ENCODE peak calls at places on chromosomes 13 and 19, in ten cellular contexts. I is foreskin fibroblast; V is ascending aorta; Q is fibroblast of the aortic adventitia; T is endothelial cell; U is mesothelial cell of epicardium; X is astrocyte; B is kidney; H is CD8-positive, alpha-beta T cell; R is psoas muscle. J is an unnamed sample.

GRCh38 chr13:99261040-99261439 is 2.9 kb upstream of the GPR18 start:
- DNase-seq in Q (no peak), T (no peak), X (no peak), B (no peak), H (no peak), I (no peak), R (no peak), V (no peak), U (no peak), J (no peak)

GRCh38 chr19:45954132-45954531 is 19.5 kb downstream of the NOVA2 start:
- DNase-seq in I (no peak), V (no peak), R (no peak), Q (peak; percentile 26), U (no peak), X (peak; percentile 46), H (no peak), T (no peak), B (no peak), J (no peak)

GRCh38 chr13:34357435-34358232 is 539.7 kb downstream of the RFC3 start:
- DNase-seq in U (no peak), Q (peak; percentile 75), T (no peak), R (no peak), X (peak; percentile 84), H (no peak), I (peak; percentile 85), V (no peak), B (no peak), J (no peak)

GRCh38 chr19:8615022-8615421 is 4.5 kb upstream of the ADAMTS10 start:
- DNase-seq in U (no peak), T (no peak), R (no peak), H (no peak), X (peak; percentile 54), V (no peak), Q (peak; percentile 35), B (no peak), I (no peak), J (no peak)

GRCh38 chr13:97004096-97004876 is 10.0 kb upstream of the OXGR1 start:
- DNase-seq in T (no peak), I (peak; percentile 44), X (peak; percentile 92), R (no peak), U (no peak), V (no peak), H (no peak), B (no peak), Q (peak; percentile 73), J (no peak)

GRCh38 chr19:10339380-10339960 is at the start of gene ICAM3:
- DNase-seq in Q (no peak), V (no peak), X (no peak), I (no peak), U (no peak), R (no peak), B (no peak), H (peak; percentile 59), T (no peak), J (peak; percentile 49)

GRCh38 chr19:13681509-13681908 is 82.8 kb upstream of the MRI1 start:
- DNase-seq in U (no peak), X (peak; percentile 22), R (no peak), T (no peak), H (no peak), B (no peak), V (no peak), I (no peak), Q (peak; percentile 97), J (no peak)

GRCh38 chr13:35472308-35473008 is 4.0 kb downstream of the MAB21L1 start:
- DNase-seq in R (no peak), U (no peak), H (no peak), V (no peak), Q (peak; percentile 35), I (peak; percentile 27), B (peak; percentile 41), X (no peak), T (peak; percentile 6), J (no peak)

GRCh38 chr19:7450243-7451223 is 38.3 kb downstream of the PEX11G start:
- DNase-seq in Q (peak; percentile 51), V (no peak), X (peak; percentile 47), B (no peak), R (no peak), H (no peak), T (no peak), U (no peak), I (no peak), J (no peak)

GRCh38 chr19:55641376-55642152 is 762 bp downstream of the ZNF580 start:
- DNase-seq in T (no peak), H (no peak), U (no peak), Q (peak; percentile 39), X (peak; percentile 18), R (no peak), I (no peak), V (no peak), B (no peak), J (no peak)

GRCh38 chr13:85586856-85587255 is 212.4 kb downstream of the SLITRK6 start:
- DNase-seq in V (no peak), I (no peak), Q (no peak), H (no peak), U (no peak), R (no peak), B (no peak), T (no peak), X (no peak), J (no peak)

GRCh38 chr19:50777830-50778303 is 7.6 kb downstream of the GPR32 start:
- DNase-seq in U (no peak), T (no peak), R (no peak), H (no peak), I (no peak), Q (no peak), B (no peak), X (no peak), V (no peak), J (no peak)

GRCh38 chr19:30558793-30559192 is 186.6 kb downstream of the ZNF536 start:
- DNase-seq in U (no peak), H (no peak), V (no peak), Q (no peak), I (no peak), R (no peak), T (no peak), B (no peak), X (no peak), J (no peak)

DNA sequence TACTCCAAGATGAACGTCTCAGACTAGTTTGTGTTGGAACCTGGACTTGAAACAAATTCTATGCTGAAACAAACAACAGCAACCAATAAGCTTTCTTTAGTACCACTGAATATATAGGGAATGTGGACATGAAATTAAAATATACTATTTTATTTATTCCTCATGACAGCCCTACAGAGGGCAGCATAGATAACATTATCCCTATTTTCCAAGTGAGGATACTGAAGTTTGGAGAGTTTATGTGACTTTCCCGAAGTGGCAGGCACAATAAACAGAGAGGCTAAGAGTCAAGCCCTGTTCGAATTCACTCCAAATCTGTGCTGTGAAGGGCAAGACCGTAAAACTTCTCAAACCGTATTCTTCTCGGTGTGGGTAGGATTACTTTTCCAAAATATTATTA is 509.9 kb upstream of the GPC6 start:
- DNase-seq in T (no peak), I (peak; percentile 1), R (no peak), U (no peak), Q (peak; percentile 63), H (no peak), V (no peak), X (peak; percentile 9), B (no peak), J (no peak)
- TF ChIP-seq CTCF in T (peak; percentile 19), I (peak; percentile 26), R (no peak), U (no peak), Q (peak; percentile 38), H (no peak), V (no peak), X (peak; percentile 32), B (peak; percentile 22), J (no peak)

DNA sequence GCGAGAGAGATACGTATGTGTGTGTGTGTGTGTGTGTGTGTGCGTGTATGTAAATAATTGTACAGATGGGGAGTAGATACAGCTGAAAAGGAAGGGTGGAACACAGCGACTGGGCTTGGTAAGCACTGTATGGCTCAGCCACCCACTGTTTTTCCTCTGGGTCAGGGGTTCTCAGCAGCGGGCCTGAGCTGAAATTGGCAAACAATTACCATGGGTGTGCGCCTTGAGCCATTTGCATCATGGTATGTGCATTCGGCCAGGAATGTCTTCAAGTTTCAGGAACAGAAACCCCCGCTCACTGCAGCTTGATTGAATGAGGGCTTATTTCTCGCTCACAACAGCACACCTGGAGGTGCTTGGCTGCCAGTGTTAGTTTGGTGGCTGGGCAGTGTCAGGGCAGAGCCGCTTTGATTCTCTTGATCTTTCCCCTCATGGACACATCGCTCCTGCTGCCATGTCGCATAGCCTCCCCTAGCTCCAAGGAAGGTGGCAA is 126.7 kb downstream of the SIPA1L3 start:
- DNase-seq in Q (no peak), T (no peak), H (no peak), I (no peak), V (no peak), U (no peak), B (peak; percentile 45), R (no peak), X (peak; percentile 77), J (no peak)
- TF ChIP-seq CTCF in Q (no peak), T (no peak), H (no peak), I (no peak), V (no peak), U (no peak), B (no peak), R (no peak), X (no peak), J (no peak)

GRCh38 chr13:59547950-59548349 is 615.8 kb downstream of the DIAPH3 start:
- DNase-seq in U (no peak), T (no peak), B (no peak), I (no peak), Q (no peak), R (no peak), H (no peak), X (no peak), V (no peak), J (no peak)
- TF ChIP-seq CTCF in U (no peak), T (no peak), B (no peak), I (no peak), Q (no peak), R (no peak), H (no peak), X (no peak), V (no peak), J (no peak)

GRCh38 chr13:51768976-51769375 is 35.0 kb downstream of the DHRS12 start:
- DNase-seq in I (no peak), Q (no peak), X (no peak), R (no peak), U (no peak), H (no peak), T (no peak), V (no peak), B (peak; percentile 67), J (no peak)

GRCh38 chr13:51765142-51765515 is 38.8 kb downstream of the DHRS12 start:
- DNase-seq in T (no peak), X (no peak), V (no peak), U (no peak), H (no peak), B (no peak), Q (peak; percentile 20), R (no peak), I (no peak), J (no peak)

GRCh38 chr13:51768378-51768921 is 35.5 kb downstream of the DHRS12 start:
- DNase-seq in B (no peak), I (no peak), R (no peak), V (no peak), U (no peak), T (no peak), H (no peak), X (no peak), Q (no peak), J (no peak)

GRCh38 chr13:51769455-51770127 is 34.4 kb downstream of the DHRS12 start:
- DNase-seq in I (no peak), X (no peak), U (no peak), H (no peak), Q (no peak), T (no peak), R (peak; percentile 69), B (no peak), V (no peak), J (no peak)

GRCh38 chr13:51767100-51767499 is 36.9 kb downstream of the DHRS12 start:
- DNase-seq in T (peak; percentile 31), R (no peak), Q (no peak), X (no peak), U (no peak), B (no peak), H (no peak), I (no peak), V (no peak), J (no peak)
- TF ChIP-seq CTCF in T (no peak), R (no peak), Q (no peak), X (no peak), U (no peak), B (no peak), H (no peak), I (no peak), V (no peak), J (no peak)

J was measured in natural killer cell.